ENCODE peak calls at places on chromosomes 1 and 21, in seven cellular contexts. One of them, this sample, is unnamed.

GRCh38 chr1:175891783-175892309 is 148.5 kb upstream of the TNR start:
- DNase-seq in foreskin fibroblast: no peak
- DNase-seq in epithelial cell of esophagus: no peak
- DNase-seq in HFFc6: no peak
- DNase-seq in psoas muscle: no peak
- DNase-seq in GM12865: no peak
- DNase-seq in AG04450: no peak
- DNase-seq in this sample: no peak

GRCh38 chr1:4963251-4963650 is 308.8 kb downstream of the AJAP1 start:
- DNase-seq in HFFc6: no peak
- DNase-seq in GM12865: no peak
- DNase-seq in AG04450: no peak
- DNase-seq in psoas muscle: peak
- DNase-seq in epithelial cell of esophagus: peak
- DNase-seq in foreskin fibroblast: no peak
- DNase-seq in this sample: no peak

GRCh38 chr1:151534662-151535278 is 5.3 kb upstream of the TUFT1 start:
- DNase-seq in epithelial cell of esophagus: peak
- DNase-seq in AG04450: no peak
- DNase-seq in foreskin fibroblast: peak
- DNase-seq in GM12865: peak
- DNase-seq in psoas muscle: peak
- DNase-seq in HFFc6: peak
- DNase-seq in this sample: peak

GRCh38 chr21:35697321-35697808 is 363.0 kb downstream of the SETD4 start:
- DNase-seq in GM12865: peak
- DNase-seq in HFFc6: no peak
- DNase-seq in foreskin fibroblast: peak
- DNase-seq in epithelial cell of esophagus: peak
- DNase-seq in psoas muscle: peak
- DNase-seq in AG04450: no peak
- DNase-seq in this sample: no peak

GRCh38 chr1:116476321-116476720 is 94.5 kb downstream of the CD58 start:
- DNase-seq in GM12865: no peak
- DNase-seq in AG04450: no peak
- DNase-seq in foreskin fibroblast: no peak
- DNase-seq in epithelial cell of esophagus: no peak
- DNase-seq in psoas muscle: no peak
- DNase-seq in HFFc6: no peak
- DNase-seq in this sample: no peak

GRCh38 chr21:42775891-42776290 is 103.4 kb downstream of the WDR4 start:
- DNase-seq in AG04450: no peak
- DNase-seq in epithelial cell of esophagus: no peak
- DNase-seq in psoas muscle: no peak
- DNase-seq in HFFc6: no peak
- DNase-seq in GM12865: no peak
- DNase-seq in foreskin fibroblast: no peak
- DNase-seq in this sample: no peak

GRCh38 chr1:234222561-234223280 is 150.5 kb upstream of the COA6 start:
- DNase-seq in foreskin fibroblast: no peak
- DNase-seq in epithelial cell of esophagus: peak
- DNase-seq in HFFc6: no peak
- DNase-seq in GM12865: no peak
- DNase-seq in AG04450: no peak
- DNase-seq in psoas muscle: no peak
- DNase-seq in this sample: no peak

GRCh38 chr1:25478633-25479032 is 47.9 kb downstream of the MACO1 start:
- DNase-seq in AG04450: no peak
- DNase-seq in epithelial cell of esophagus: peak
- DNase-seq in GM12865: no peak
- DNase-seq in psoas muscle: no peak
- DNase-seq in foreskin fibroblast: no peak
- DNase-seq in HFFc6: no peak
- DNase-seq in this sample: no peak

GRCh38 chr1:108583757-108584156 is 23.9 kb downstream of the EEIG2 start:
- DNase-seq in psoas muscle: no peak
- DNase-seq in AG04450: no peak
- DNase-seq in HFFc6: no peak
- DNase-seq in foreskin fibroblast: no peak
- DNase-seq in epithelial cell of esophagus: no peak
- DNase-seq in GM12865: no peak
- DNase-seq in this sample: no peak

GRCh38 chr1:175449306-175449705 is 256.7 kb upstream of the KIAA0040 start:
- DNase-seq in HFFc6: no peak
- DNase-seq in AG04450: no peak
- DNase-seq in GM12865: peak
- DNase-seq in psoas muscle: no peak
- DNase-seq in foreskin fibroblast: no peak
- DNase-seq in epithelial cell of esophagus: no peak
- DNase-seq in this sample: peak

GRCh38 chr1:173997796-173998195 is 24.4 kb downstream of the RC3H1 start:
- DNase-seq in AG04450: peak
- DNase-seq in HFFc6: no peak
- DNase-seq in psoas muscle: no peak
- DNase-seq in epithelial cell of esophagus: no peak
- DNase-seq in GM12865: no peak
- DNase-seq in foreskin fibroblast: no peak
- DNase-seq in this sample: no peak

GRCh38 chr1:9267352-9267686 is 25.4 kb upstream of the SPSB1 start:
- DNase-seq in GM12865: no peak
- DNase-seq in HFFc6: no peak
- DNase-seq in epithelial cell of esophagus: no peak
- DNase-seq in foreskin fibroblast: no peak
- DNase-seq in AG04450: no peak
- DNase-seq in psoas muscle: no peak
- DNase-seq in this sample: no peak

GRCh38 chr21:46454142-46454541 is 4.5 kb upstream of the DIP2A start:
- DNase-seq in psoas muscle: no peak
- DNase-seq in AG04450: no peak
- DNase-seq in HFFc6: no peak
- DNase-seq in foreskin fibroblast: peak
- DNase-seq in epithelial cell of esophagus: no peak
- DNase-seq in GM12865: no peak
- DNase-seq in this sample: no peak

GRCh38 chr1:33256335-33256700 is at the start of gene ZNF362:
- DNase-seq in AG04450: peak
- DNase-seq in epithelial cell of esophagus: peak
- DNase-seq in HFFc6: peak
- DNase-seq in psoas muscle: peak
- DNase-seq in GM12865: peak
- DNase-seq in foreskin fibroblast: peak
- DNase-seq in this sample: peak

GRCh38 chr1:87794788-87795614 is 466.3 kb downstream of the LMO4 start:
- DNase-seq in GM12865: no peak
- DNase-seq in psoas muscle: no peak
- DNase-seq in HFFc6: peak
- DNase-seq in AG04450: peak
- DNase-seq in epithelial cell of esophagus: peak
- DNase-seq in foreskin fibroblast: peak
- DNase-seq in this sample: no peak

GRCh38 chr1:16445052-16445451 is 4.5 kb downstream of the NECAP2 start:
- DNase-seq in epithelial cell of esophagus: no peak
- DNase-seq in psoas muscle: no peak
- DNase-seq in HFFc6: no peak
- DNase-seq in GM12865: no peak
- DNase-seq in foreskin fibroblast: no peak
- DNase-seq in AG04450: no peak
- DNase-seq in this sample: no peak

DNA sequence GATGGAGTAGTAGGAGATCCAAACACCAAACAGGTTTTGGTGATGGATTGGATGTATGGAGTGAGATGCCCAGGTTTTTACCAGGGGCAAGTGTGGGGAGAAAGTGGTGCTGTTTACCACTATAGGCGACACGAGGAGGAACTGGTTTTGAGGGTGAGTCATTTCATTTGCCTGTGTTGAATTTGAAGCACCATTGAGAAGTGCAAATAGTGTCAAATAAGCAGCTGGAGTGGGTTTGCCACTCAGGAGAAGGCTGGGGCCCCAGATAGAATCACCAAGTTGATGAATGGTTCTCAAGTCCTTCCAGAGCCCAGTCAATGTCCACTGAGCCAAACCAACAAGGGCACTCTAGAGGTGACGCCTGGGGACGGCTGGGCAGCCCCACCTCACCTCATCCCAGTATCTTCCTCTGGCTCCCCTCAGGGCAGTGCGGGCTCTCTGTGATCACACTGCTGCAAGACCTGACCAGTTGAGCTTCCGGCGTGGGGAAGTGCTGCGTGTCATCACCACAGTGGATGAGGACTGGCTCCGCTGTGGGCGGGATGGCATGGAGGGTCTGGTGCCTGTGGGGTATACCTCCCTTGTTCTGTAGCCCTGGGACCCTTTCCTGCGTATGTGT is 9.4 kb downstream of the RUSC1 start:
- DNase-seq in epithelial cell of esophagus: peak
- DNase-seq in HFFc6: no peak
- DNase-seq in GM12865: no peak
- DNase-seq in psoas muscle: no peak
- DNase-seq in foreskin fibroblast: no peak
- DNase-seq in AG04450: no peak
- DNase-seq in this sample: no peak
- TF ChIP-seq CTCF in epithelial cell of esophagus: no peak
- TF ChIP-seq CTCF in HFFc6: no peak
- TF ChIP-seq CTCF in GM12865: no peak
- TF ChIP-seq CTCF in psoas muscle: no peak
- TF ChIP-seq CTCF in foreskin fibroblast: no peak
- TF ChIP-seq CTCF in AG04450: no peak
- TF ChIP-seq CTCF in this sample: no peak

GRCh38 chr1:98991127-98992003 is 13.3 kb downstream of the PLPPR5 start:
- DNase-seq in HFFc6: peak
- DNase-seq in AG04450: peak
- DNase-seq in GM12865: peak
- DNase-seq in psoas muscle: no peak
- DNase-seq in epithelial cell of esophagus: peak
- DNase-seq in foreskin fibroblast: peak
- DNase-seq in this sample: no peak
- TF ChIP-seq CTCF in HFFc6: peak
- TF ChIP-seq CTCF in AG04450: no peak
- TF ChIP-seq CTCF in GM12865: peak
- TF ChIP-seq CTCF in psoas muscle: no peak
- TF ChIP-seq CTCF in epithelial cell of esophagus: peak
- TF ChIP-seq CTCF in foreskin fibroblast: no peak
- TF ChIP-seq CTCF in this sample: peak

GRCh38 chr1:19798486-19799232 is 1.1 kb downstream of the TMCO4 start:
- DNase-seq in foreskin fibroblast: no peak
- DNase-seq in epithelial cell of esophagus: no peak
- DNase-seq in GM12865: no peak
- DNase-seq in HFFc6: no peak
- DNase-seq in psoas muscle: no peak
- DNase-seq in AG04450: no peak
- DNase-seq in this sample: no peak

GRCh38 chr1:19802269-19802668 is 2.6 kb upstream of the TMCO4 start:
- DNase-seq in epithelial cell of esophagus: no peak
- DNase-seq in GM12865: no peak
- DNase-seq in HFFc6: no peak
- DNase-seq in AG04450: no peak
- DNase-seq in foreskin fibroblast: no peak
- DNase-seq in psoas muscle: no peak
- DNase-seq in this sample: no peak

GRCh38 chr1:19799877-19800804 is at the start of gene TMCO4:
- DNase-seq in epithelial cell of esophagus: peak
- DNase-seq in HFFc6: peak
- DNase-seq in foreskin fibroblast: peak
- DNase-seq in psoas muscle: peak
- DNase-seq in AG04450: peak
- DNase-seq in GM12865: peak
- DNase-seq in this sample: peak

GRCh38 chr1:19797827-19798226 is 1.9 kb downstream of the TMCO4 start:
- DNase-seq in foreskin fibroblast: no peak
- DNase-seq in GM12865: no peak
- DNase-seq in psoas muscle: no peak
- DNase-seq in epithelial cell of esophagus: no peak
- DNase-seq in AG04450: no peak
- DNase-seq in HFFc6: no peak
- DNase-seq in this sample: no peak

DNA sequence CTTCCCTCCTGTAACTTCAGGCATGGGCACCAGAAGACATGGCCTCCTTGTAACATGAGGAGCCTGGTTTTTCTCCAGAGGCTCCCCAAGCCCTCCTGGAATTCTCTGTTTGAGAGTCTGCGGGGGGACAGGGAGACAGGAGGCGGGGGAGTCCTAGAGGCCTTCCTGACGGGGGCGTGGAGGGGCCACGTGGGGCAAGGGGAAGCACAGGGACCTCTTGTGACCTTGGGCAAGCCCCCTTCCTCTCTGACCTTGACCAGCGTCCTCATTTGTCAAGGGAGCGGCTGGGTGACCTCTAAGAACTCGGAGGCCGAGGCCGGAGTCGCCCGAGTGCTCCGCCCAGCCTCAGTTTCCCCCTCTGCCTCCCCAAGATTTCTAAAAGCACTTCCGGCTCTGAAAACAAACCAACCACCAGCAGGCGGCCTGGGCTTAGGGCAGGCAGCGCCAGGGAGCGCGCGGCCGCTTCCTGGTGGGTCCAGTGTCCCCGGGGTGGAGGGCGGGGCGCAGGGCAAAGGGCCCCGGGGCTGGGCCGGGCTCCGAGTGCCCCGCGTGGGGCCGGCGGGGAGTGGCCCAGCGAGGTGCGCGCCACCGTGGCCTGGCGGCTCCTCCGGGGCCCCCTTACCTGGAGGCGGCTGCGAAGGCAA is 361 bp downstream of the TMCO4 start:
- DNase-seq in HFFc6: peak
- DNase-seq in AG04450: no peak
- DNase-seq in epithelial cell of esophagus: peak
- DNase-seq in GM12865: peak
- DNase-seq in psoas muscle: peak
- DNase-seq in foreskin fibroblast: peak
- DNase-seq in this sample: no peak
- TF ChIP-seq CTCF in HFFc6: peak
- TF ChIP-seq CTCF in AG04450: peak
- TF ChIP-seq CTCF in epithelial cell of esophagus: peak
- TF ChIP-seq CTCF in GM12865: peak
- TF ChIP-seq CTCF in psoas muscle: peak
- TF ChIP-seq CTCF in foreskin fibroblast: peak
- TF ChIP-seq CTCF in this sample: no peak

GRCh38 chr1:82162526-82163420 is 362.0 kb downstream of the ADGRL2 start:
- DNase-seq in epithelial cell of esophagus: peak
- DNase-seq in GM12865: peak
- DNase-seq in HFFc6: no peak
- DNase-seq in foreskin fibroblast: peak
- DNase-seq in AG04450: no peak
- DNase-seq in psoas muscle: no peak
- DNase-seq in this sample: no peak

GRCh38 chr1:82161651-82162238 is 361.0 kb downstream of the ADGRL2 start:
- DNase-seq in HFFc6: no peak
- DNase-seq in epithelial cell of esophagus: no peak
- DNase-seq in GM12865: peak
- DNase-seq in psoas muscle: no peak
- DNase-seq in AG04450: no peak
- DNase-seq in foreskin fibroblast: peak
- DNase-seq in this sample: peak

GRCh38 chr1:82165304-82165703 is 364.6 kb downstream of the ADGRL2 start:
- DNase-seq in psoas muscle: no peak
- DNase-seq in GM12865: no peak
- DNase-seq in foreskin fibroblast: no peak
- DNase-seq in epithelial cell of esophagus: no peak
- DNase-seq in HFFc6: no peak
- DNase-seq in AG04450: no peak
- DNase-seq in this sample: no peak

GRCh38 chr1:82160903-82161302 is 360.2 kb downstream of the ADGRL2 start:
- DNase-seq in psoas muscle: no peak
- DNase-seq in epithelial cell of esophagus: no peak
- DNase-seq in foreskin fibroblast: no peak
- DNase-seq in GM12865: peak
- DNase-seq in HFFc6: no peak
- DNase-seq in AG04450: no peak
- DNase-seq in this sample: no peak

GRCh38 chr1:82160036-82160435 is 359.3 kb downstream of the ADGRL2 start:
- DNase-seq in epithelial cell of esophagus: peak
- DNase-seq in foreskin fibroblast: peak
- DNase-seq in HFFc6: no peak
- DNase-seq in AG04450: peak
- DNase-seq in GM12865: no peak
- DNase-seq in psoas muscle: no peak
- DNase-seq in this sample: no peak
- TF ChIP-seq CTCF in epithelial cell of esophagus: no peak
- TF ChIP-seq CTCF in foreskin fibroblast: no peak
- TF ChIP-seq CTCF in HFFc6: no peak
- TF ChIP-seq CTCF in AG04450: no peak
- TF ChIP-seq CTCF in GM12865: no peak
- TF ChIP-seq CTCF in psoas muscle: no peak
- TF ChIP-seq CTCF in this sample: no peak

This sample was measured in GM10248.